ENCODE peak calls at places on chromosomes 16 and 17, in seven cellular contexts. R is adrenal gland; O is colonic mucosa; F is left ventricle myocardium inferior; D is activated CD4-positive, alpha-beta T cell treated with anti-CD3 and anti-CD28 coated beads for 48 hours; C is memory B cell; T is nucleus accumbens. E is an unnamed sample.

GRCh38 chr16:1706386-1707192 is 594 bp downstream of the MAPK8IP3 start:
- DNase-seq in T (no peak), O (peak; percentile 25), F (no peak), R (peak; percentile 34), D (peak; percentile 63), C (no peak), E (no peak)

GRCh38 chr16:47873434-47873833 is 282.4 kb downstream of the ABCC12 start:
- DNase-seq in D (no peak), R (no peak), F (no peak), O (no peak), T (no peak), C (no peak), E (no peak)

GRCh38 chr16:19785512-19786130 is 67.5 kb downstream of the IQCK start:
- DNase-seq in D (no peak), C (no peak), O (peak; percentile 48), F (no peak), R (no peak), T (peak; percentile 25), E (no peak)

GRCh38 chr17:78950870-78951269 is 25.7 kb upstream of the TIMP2 start:
- DNase-seq in R (no peak), F (no peak), T (no peak), D (no peak), C (no peak), O (no peak), E (no peak)

GRCh38 chr16:84362410-84362809 is 5.9 kb upstream of the ATP2C2 start:
- DNase-seq in R (no peak), D (no peak), C (no peak), O (peak; percentile 63), T (peak; percentile 13), F (no peak), E (peak; percentile 13)

GRCh38 chr16:25692307-25692706 is 548 bp downstream of the HS3ST4 start:
- DNase-seq in D (no peak), F (no peak), R (no peak), C (no peak), T (no peak), O (no peak), E (no peak)

GRCh38 chr17:83053021-83053778 is 26.2 kb upstream of the METRNL start:
- DNase-seq in R (peak; percentile 79), C (no peak), F (peak; percentile 15), D (no peak), T (no peak), O (peak; percentile 31), E (no peak)

GRCh38 chr16:30068750-30069574 is 3.4 kb downstream of the ALDOA start:
- DNase-seq in F (no peak), R (peak; percentile 54), T (no peak), D (peak; percentile 77), O (no peak), C (peak; percentile 39), E (no peak)

GRCh38 chr16:22673463-22673862 is 140.5 kb upstream of the HS3ST2 start:
- DNase-seq in O (no peak), R (no peak), C (no peak), T (no peak), D (no peak), F (no peak), E (no peak)

GRCh38 chr17:48352630-48353029 is 77.4 kb downstream of the SKAP1 start:
- DNase-seq in C (no peak), F (no peak), R (no peak), T (no peak), D (peak; percentile 18), O (no peak), E (no peak)

GRCh38 chr17:64160378-64160777 is 30.4 kb upstream of the ERN1 start:
- DNase-seq in C (no peak), T (no peak), F (no peak), R (no peak), O (no peak), D (no peak), E (no peak)

GRCh38 chr16:14172200-14172805 is 101.2 kb downstream of the MRTFB start:
- DNase-seq in R (no peak), C (no peak), D (no peak), F (no peak), O (no peak), T (no peak), E (no peak)

GRCh38 chr17:33334703-33335102 is 41.6 kb upstream of the ASIC2 start:
- DNase-seq in F (no peak), D (no peak), O (no peak), R (no peak), C (no peak), T (no peak), E (no peak)

GRCh38 chr16:86667035-86667434 is 88.7 kb downstream of the FOXL1 start:
- DNase-seq in D (no peak), O (no peak), C (no peak), T (no peak), F (peak; percentile 66), R (no peak), E (no peak)

GRCh38 chr17:60857521-60857920 is 179.9 kb downstream of the BCAS3 start:
- DNase-seq in C (no peak), O (no peak), R (no peak), F (no peak), D (no peak), T (no peak), E (no peak)

GRCh38 chr17:75849304-75849695 is 5.1 kb upstream of the UNC13D start:
- DNase-seq in T (no peak), R (no peak), O (no peak), D (no peak), C (no peak), F (no peak), E (no peak)

GRCh38 chr16:72989203-72989991 is 58.5 kb downstream of the ZFHX3 start:
- DNase-seq in T (no peak), R (peak; percentile 52), O (no peak), D (no peak), C (no peak), F (no peak), E (no peak)

GRCh38 chr16:20918486-20919239 is 18.1 kb downstream of the LYRM1 start:
- DNase-seq in F (peak; percentile 74), O (no peak), R (peak; percentile 83), T (no peak), D (no peak), C (no peak), E (no peak)

GRCh38 chr16:79176987-79177386 is 423.6 kb downstream of the MAF start:
- DNase-seq in C (no peak), O (no peak), F (no peak), D (no peak), R (no peak), T (no peak), E (no peak)

GRCh38 chr17:193426-193810 is 12.0 kb upstream of the DOC2B start:
- DNase-seq in T (no peak), R (no peak), D (no peak), F (no peak), O (no peak), C (no peak), E (no peak)

GRCh38 chr17:32150358-32150757 is 8.1 kb downstream of the RHOT1 start:
- DNase-seq in F (no peak), C (no peak), T (no peak), D (no peak), O (no peak), R (no peak), E (no peak)

GRCh38 chr17:48723555-48724239 is 712 bp downstream of the PRAC2 start:
- DNase-seq in T (no peak), O (peak; percentile 74), F (no peak), R (no peak), C (no peak), D (peak; percentile 40), E (peak; percentile 10)

GRCh38 chr16:85658504-85659326 is 30.0 kb downstream of the GINS2 start:
- DNase-seq in C (no peak), O (no peak), D (no peak), T (no peak), R (no peak), F (no peak), E (no peak)

GRCh38 chr16:19771040-19771439 is 53.0 kb downstream of the IQCK start:
- DNase-seq in T (no peak), O (no peak), R (no peak), C (no peak), F (no peak), D (no peak), E (no peak)

GRCh38 chr16:67198238-67198734 is 645 bp upstream of the ELMO3 start:
- DNase-seq in R (peak; percentile 72), T (peak; percentile 11), D (peak; percentile 43), O (peak; percentile 80), F (no peak), C (no peak), E (no peak)

GRCh38 chr17:14469971-14470370 is 169.1 kb downstream of the HS3ST3B1 start:
- DNase-seq in F (no peak), R (no peak), T (no peak), D (no peak), O (no peak), C (no peak), E (no peak)

GRCh38 chr16:69613283-69614154 is 47.8 kb downstream of the NFAT5 start:
- DNase-seq in O (peak; percentile 40), F (no peak), R (peak; percentile 12), C (no peak), T (no peak), D (no peak), E (no peak)

GRCh38 chr16:23852794-23853562 is 17.2 kb downstream of the PRKCB start:
- DNase-seq in F (no peak), C (no peak), T (no peak), R (no peak), O (no peak), D (peak; percentile 17), E (no peak)

GRCh38 chr17:46770818-46771600 is 47.5 kb downstream of the WNT3 start:
- DNase-seq in D (peak; percentile 52), F (peak; percentile 29), R (peak; percentile 28), T (no peak), C (peak; percentile 33), O (peak; percentile 33), E (no peak)

GRCh38 chr16:28010671-28011070 is 52.8 kb downstream of the GSG1L start:
- DNase-seq in O (no peak), C (no peak), D (no peak), R (no peak), T (no peak), F (no peak), E (no peak)

GRCh38 chr17:32926183-32926582 is 1.8 kb upstream of the TMEM98 start:
- DNase-seq in F (no peak), T (no peak), C (no peak), R (no peak), O (peak; percentile 12), D (no peak), E (no peak)

GRCh38 chr17:66165537-66166123 is 26.3 kb downstream of the CEP112 start:
- DNase-seq in O (no peak), D (no peak), T (no peak), R (peak; percentile 4), C (peak; percentile 30), F (no peak), E (peak; percentile 39)

GRCh38 chr16:27798241-27798640 is 248.3 kb downstream of the KATNIP start:
- DNase-seq in T (no peak), C (no peak), D (no peak), O (no peak), F (no peak), R (no peak), E (no peak)

GRCh38 chr16:22898131-22898530 is 84.2 kb downstream of the HS3ST2 start:
- DNase-seq in T (no peak), O (no peak), R (no peak), D (no peak), C (no peak), F (no peak), E (no peak)